ENCODE peak calls at places on chromosomes 12 and 14, in five cellular contexts. One of them, this sample, is unnamed.
A peak's percentile ranks its signal among the peaks of the same experiment; 100 is the strongest.

GRCh38 chr12:104299842-104300481 is 3.6 kb upstream of the EID3 start:
- DNase-seq in IMR-90: no peak
- DNase-seq in sigmoid colon: no peak
- DNase-seq in AG04449: no peak
- DNase-seq in BJ: no peak
- DNase-seq in this sample: no peak

GRCh38 chr14:42687421-42687820 is 1080.7 kb downstream of the LRFN5 start:
- DNase-seq in AG04449: no peak
- DNase-seq in BJ: no peak
- DNase-seq in IMR-90: no peak
- DNase-seq in sigmoid colon: no peak
- DNase-seq in this sample: no peak

GRCh38 chr14:65098586-65098985 is 3.7 kb downstream of the MAX start:
- DNase-seq in AG04449: no peak
- DNase-seq in IMR-90: peak; percentile 46
- DNase-seq in sigmoid colon: no peak
- DNase-seq in BJ: no peak
- DNase-seq in this sample: peak; percentile 38

GRCh38 chr14:100703574-100704220 is 23.0 kb upstream of the DLK1 start:
- DNase-seq in BJ: no peak
- DNase-seq in sigmoid colon: no peak
- DNase-seq in IMR-90: no peak
- DNase-seq in AG04449: no peak
- DNase-seq in this sample: no peak

GRCh38 chr14:95649230-95649629 is 37.0 kb upstream of the TCL1B start:
- DNase-seq in IMR-90: no peak
- DNase-seq in sigmoid colon: no peak
- DNase-seq in AG04449: no peak
- DNase-seq in BJ: no peak
- DNase-seq in this sample: no peak

GRCh38 chr12:87020071-87020470 is 763.9 kb upstream of the MGAT4C start:
- DNase-seq in BJ: no peak
- DNase-seq in AG04449: no peak
- DNase-seq in IMR-90: no peak
- DNase-seq in sigmoid colon: no peak
- DNase-seq in this sample: no peak

GRCh38 chr14:90061849-90062794 is at the start of gene KCNK13:
- DNase-seq in sigmoid colon: no peak
- DNase-seq in IMR-90: no peak
- DNase-seq in AG04449: no peak
- DNase-seq in BJ: no peak
- DNase-seq in this sample: no peak

GRCh38 chr12:57430117-57430930 is 519 bp downstream of the R3HDM2 start:
- DNase-seq in BJ: no peak
- DNase-seq in IMR-90: peak; percentile 34
- DNase-seq in sigmoid colon: no peak
- DNase-seq in AG04449: no peak
- DNase-seq in this sample: peak; percentile 50

DNA sequence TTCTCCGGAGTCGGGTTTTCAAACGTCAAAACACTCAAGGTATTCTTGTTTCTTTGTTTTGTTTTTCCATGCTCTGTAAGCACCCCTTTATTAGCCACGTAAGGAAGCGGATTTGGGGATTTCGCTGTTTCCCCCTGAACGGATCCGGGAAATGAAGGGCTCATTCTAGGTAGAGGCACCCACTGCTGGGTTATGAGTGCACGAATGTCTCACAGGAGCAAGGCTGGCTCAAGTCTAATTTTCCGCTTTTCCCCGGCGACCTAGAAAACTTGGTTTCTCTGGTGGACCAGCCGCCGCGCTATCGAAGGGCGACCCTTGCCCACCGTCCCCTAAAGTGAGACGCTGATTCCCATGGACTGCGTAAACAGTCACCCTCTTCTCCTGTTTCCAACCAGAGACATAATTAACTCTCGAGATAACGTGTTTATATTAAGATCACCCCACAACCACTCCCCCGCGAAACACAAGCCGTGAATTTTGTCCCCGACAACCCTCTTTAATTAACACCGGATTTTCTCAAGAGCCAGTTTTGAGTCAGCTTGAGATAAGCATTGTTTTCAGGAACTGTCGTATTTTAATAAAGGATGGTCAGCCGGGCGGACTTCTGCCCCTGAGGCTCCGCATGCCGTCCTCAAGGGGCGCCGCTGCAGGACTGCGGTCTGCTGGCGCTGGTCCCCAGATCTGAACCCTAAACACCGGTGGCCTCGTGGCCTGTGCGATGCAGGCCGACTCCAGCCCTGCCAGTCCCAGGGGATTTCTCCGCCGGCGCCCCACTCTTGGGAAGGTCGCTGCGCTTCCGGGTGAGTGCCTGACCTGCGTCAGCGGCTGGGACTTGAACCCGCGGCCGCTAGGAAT is 523 bp upstream of the ABCC9 start:
- DNase-seq in sigmoid colon: peak; percentile 87
- DNase-seq in AG04449: no peak
- DNase-seq in IMR-90: peak; percentile 26
- DNase-seq in BJ: no peak
- DNase-seq in this sample: peak; percentile 39
- TF ChIP-seq CTCF in sigmoid colon: peak; percentile 76
- TF ChIP-seq CTCF in AG04449: peak; percentile 14
- TF ChIP-seq CTCF in IMR-90: peak; percentile 42
- TF ChIP-seq CTCF in BJ: peak; percentile 76
- TF ChIP-seq CTCF in this sample: peak; percentile 51

GRCh38 chr14:76729953-76730505 is 31.2 kb upstream of the VASH1 start:
- DNase-seq in AG04449: no peak
- DNase-seq in IMR-90: no peak
- DNase-seq in sigmoid colon: no peak
- DNase-seq in BJ: no peak
- DNase-seq in this sample: no peak
- H3K4me3 ChIP-seq in AG04449: no peak overlapping the region
- H3K4me3 ChIP-seq in IMR-90: no peak overlapping the region
- H3K4me3 ChIP-seq in sigmoid colon: no peak overlapping the region
- H3K4me3 ChIP-seq in BJ: no peak overlapping the region
- H3K4me3 ChIP-seq in this sample: no peak overlapping the region

GRCh38 chr12:2393016-2393415 is 340.2 kb downstream of the CACNA1C start:
- DNase-seq in BJ: no peak
- DNase-seq in AG04449: no peak
- DNase-seq in IMR-90: no peak
- DNase-seq in sigmoid colon: no peak
- DNase-seq in this sample: no peak

GRCh38 chr12:2393996-2394395 is 341.2 kb downstream of the CACNA1C start:
- DNase-seq in AG04449: no peak
- DNase-seq in IMR-90: no peak
- DNase-seq in BJ: no peak
- DNase-seq in sigmoid colon: no peak
- DNase-seq in this sample: no peak

GRCh38 chr12:2396448-2396871 is 343.7 kb downstream of the CACNA1C start:
- DNase-seq in BJ: peak; percentile 65
- DNase-seq in sigmoid colon: peak; percentile 86
- DNase-seq in IMR-90: peak; percentile 52
- DNase-seq in AG04449: no peak
- DNase-seq in this sample: peak; percentile 62

GRCh38 chr12:2397356-2398045 is 344.7 kb downstream of the CACNA1C start:
- DNase-seq in IMR-90: no peak
- DNase-seq in AG04449: no peak
- DNase-seq in sigmoid colon: no peak
- DNase-seq in BJ: no peak
- DNase-seq in this sample: no peak

GRCh38 chr12:2395352-2395977 is 342.7 kb downstream of the CACNA1C start:
- DNase-seq in IMR-90: peak; percentile 28
- DNase-seq in AG04449: no peak
- DNase-seq in sigmoid colon: no peak
- DNase-seq in BJ: no peak
- DNase-seq in this sample: peak; percentile 32
- TF ChIP-seq CTCF in IMR-90: peak; percentile 69
- TF ChIP-seq CTCF in AG04449: peak; percentile 65
- TF ChIP-seq CTCF in sigmoid colon: peak; percentile 70
- TF ChIP-seq CTCF in BJ: peak; percentile 81
- TF ChIP-seq CTCF in this sample: peak; percentile 92

GRCh38 chr12:53223391-53224267 is 8.4 kb downstream of the RARG start:
- DNase-seq in sigmoid colon: peak; percentile 83
- DNase-seq in AG04449: no peak
- DNase-seq in BJ: no peak
- DNase-seq in IMR-90: peak; percentile 60
- DNase-seq in this sample: peak; percentile 62
- H3K4me3 ChIP-seq in sigmoid colon: no peak overlapping the region
- H3K4me3 ChIP-seq in AG04449: no peak overlapping the region
- H3K4me3 ChIP-seq in BJ: no peak overlapping the region
- H3K4me3 ChIP-seq in IMR-90: no peak overlapping the region
- H3K4me3 ChIP-seq in this sample: no peak overlapping the region

GRCh38 chr12:93022603-93023340 is 93.7 kb upstream of the EEA1 start:
- DNase-seq in sigmoid colon: no peak
- DNase-seq in AG04449: no peak
- DNase-seq in BJ: no peak
- DNase-seq in IMR-90: peak; percentile 41
- DNase-seq in this sample: peak; percentile 50

GRCh38 chr12:93020225-93020997 is 91.3 kb upstream of the EEA1 start:
- DNase-seq in IMR-90: no peak
- DNase-seq in BJ: no peak
- DNase-seq in AG04449: no peak
- DNase-seq in sigmoid colon: no peak
- DNase-seq in this sample: no peak

GRCh38 chr12:93029091-93029490 is 100.0 kb upstream of the EEA1 start:
- DNase-seq in BJ: no peak
- DNase-seq in sigmoid colon: no peak
- DNase-seq in AG04449: no peak
- DNase-seq in IMR-90: no peak
- DNase-seq in this sample: no peak

GRCh38 chr12:93020998-93021597 is 92.0 kb upstream of the EEA1 start:
- DNase-seq in AG04449: no peak
- DNase-seq in sigmoid colon: no peak
- DNase-seq in IMR-90: no peak
- DNase-seq in BJ: no peak
- DNase-seq in this sample: no peak

GRCh38 chr12:93025145-93026103 is 96.3 kb upstream of the EEA1 start:
- DNase-seq in IMR-90: peak; percentile 75
- DNase-seq in BJ: peak; percentile 17
- DNase-seq in AG04449: peak; percentile 21
- DNase-seq in sigmoid colon: no peak
- DNase-seq in this sample: peak; percentile 76
- TF ChIP-seq CTCF in IMR-90: peak; percentile 72
- TF ChIP-seq CTCF in BJ: peak; percentile 65
- TF ChIP-seq CTCF in AG04449: peak; percentile 58
- TF ChIP-seq CTCF in sigmoid colon: peak; percentile 45
- TF ChIP-seq CTCF in this sample: peak; percentile 61